ENCODE peak calls at places on chromosomes 6 and 20, in nine cellular contexts. One of them, this sample, is unnamed.
A peak's percentile ranks its signal among the peaks of the same experiment; 100 is the strongest.

GRCh38 chr20:44908987-44909871 is 631 bp upstream of the PABPC1L start:
- DNase-seq in DND-41: no peak
- DNase-seq in SJCRH30: no peak
- DNase-seq in AG10803: no peak
- DNase-seq in aorta: no peak
- DNase-seq in AG09309: no peak
- DNase-seq in cardiac fibroblast: no peak
- DNase-seq in GM06990: no peak
- DNase-seq in brain microvascular endothelial cell: no peak
- DNase-seq in this sample: no peak

GRCh38 chr20:45320948-45321595 is 13.0 kb upstream of the MATN4 start:
- DNase-seq in SJCRH30: no peak
- DNase-seq in AG09309: no peak
- DNase-seq in aorta: no peak
- DNase-seq in DND-41: peak; percentile 61
- DNase-seq in GM06990: peak; percentile 67
- DNase-seq in cardiac fibroblast: no peak
- DNase-seq in brain microvascular endothelial cell: no peak
- DNase-seq in AG10803: no peak
- DNase-seq in this sample: no peak

GRCh38 chr20:62580733-62581132 is 61.6 kb upstream of the SLCO4A1 start:
- DNase-seq in AG10803: no peak
- DNase-seq in AG09309: no peak
- DNase-seq in brain microvascular endothelial cell: no peak
- DNase-seq in DND-41: no peak
- DNase-seq in aorta: no peak
- DNase-seq in cardiac fibroblast: no peak
- DNase-seq in SJCRH30: no peak
- DNase-seq in GM06990: no peak
- DNase-seq in this sample: no peak

GRCh38 chr6:11711994-11712698 is 66.5 kb downstream of the ADTRP start:
- DNase-seq in brain microvascular endothelial cell: no peak
- DNase-seq in DND-41: no peak
- DNase-seq in cardiac fibroblast: no peak
- DNase-seq in SJCRH30: no peak
- DNase-seq in aorta: no peak
- DNase-seq in AG10803: no peak
- DNase-seq in GM06990: peak; percentile 40
- DNase-seq in AG09309: no peak
- DNase-seq in this sample: no peak

GRCh38 chr6:7311920-7312615 is 931 bp downstream of the SSR1 start:
- DNase-seq in brain microvascular endothelial cell: peak; percentile 8
- DNase-seq in aorta: no peak
- DNase-seq in cardiac fibroblast: peak; percentile 53
- DNase-seq in SJCRH30: no peak
- DNase-seq in DND-41: no peak
- DNase-seq in GM06990: no peak
- DNase-seq in AG10803: peak; percentile 47
- DNase-seq in AG09309: no peak
- DNase-seq in this sample: no peak

GRCh38 chr20:50292324-50293243 is 102.0 kb downstream of the CEBPB start:
- DNase-seq in GM06990: no peak
- DNase-seq in aorta: peak; percentile 98
- DNase-seq in AG09309: peak; percentile 94
- DNase-seq in SJCRH30: peak; percentile 86
- DNase-seq in cardiac fibroblast: peak; percentile 95
- DNase-seq in brain microvascular endothelial cell: peak; percentile 82
- DNase-seq in AG10803: peak; percentile 97
- DNase-seq in DND-41: no peak
- DNase-seq in this sample: peak; percentile 78

GRCh38 chr6:151452750-151453427 is 963 bp upstream of the RMND1 start:
- DNase-seq in cardiac fibroblast: peak; percentile 36
- DNase-seq in AG09309: no peak
- DNase-seq in brain microvascular endothelial cell: no peak
- DNase-seq in DND-41: peak; percentile 17
- DNase-seq in aorta: no peak
- DNase-seq in GM06990: no peak
- DNase-seq in SJCRH30: peak; percentile 70
- DNase-seq in AG10803: peak; percentile 15
- DNase-seq in this sample: peak; percentile 23

GRCh38 chr20:49323622-49324238 is 45.9 kb upstream of the ZNFX1 start:
- DNase-seq in DND-41: peak; percentile 82
- DNase-seq in cardiac fibroblast: peak; percentile 92
- DNase-seq in GM06990: no peak
- DNase-seq in aorta: no peak
- DNase-seq in AG09309: peak; percentile 57
- DNase-seq in AG10803: peak; percentile 86
- DNase-seq in SJCRH30: peak; percentile 66
- DNase-seq in brain microvascular endothelial cell: peak; percentile 78
- DNase-seq in this sample: peak; percentile 28

GRCh38 chr6:36735110-36735971 is 37.7 kb downstream of the RAB44 start:
- DNase-seq in cardiac fibroblast: peak; percentile 68
- DNase-seq in DND-41: no peak
- DNase-seq in aorta: peak; percentile 94
- DNase-seq in brain microvascular endothelial cell: peak; percentile 53
- DNase-seq in SJCRH30: no peak
- DNase-seq in GM06990: no peak
- DNase-seq in AG10803: peak; percentile 90
- DNase-seq in AG09309: peak; percentile 91
- DNase-seq in this sample: no peak

GRCh38 chr20:13216533-13216932 is 4.5 kb upstream of the ISM1 start:
- DNase-seq in GM06990: no peak
- DNase-seq in AG09309: no peak
- DNase-seq in SJCRH30: no peak
- DNase-seq in aorta: no peak
- DNase-seq in DND-41: no peak
- DNase-seq in AG10803: no peak
- DNase-seq in cardiac fibroblast: no peak
- DNase-seq in brain microvascular endothelial cell: no peak
- DNase-seq in this sample: no peak

GRCh38 chr6:169589699-169590257 is 112.1 kb downstream of the WDR27 start:
- DNase-seq in aorta: no peak
- DNase-seq in brain microvascular endothelial cell: no peak
- DNase-seq in DND-41: no peak
- DNase-seq in cardiac fibroblast: no peak
- DNase-seq in AG10803: peak; percentile 75
- DNase-seq in SJCRH30: no peak
- DNase-seq in AG09309: no peak
- DNase-seq in GM06990: peak; percentile 32
- DNase-seq in this sample: no peak

GRCh38 chr6:11007715-11008608 is 36.1 kb downstream of the ELOVL2 start:
- DNase-seq in AG09309: peak; percentile 5
- DNase-seq in GM06990: no peak
- DNase-seq in cardiac fibroblast: peak; percentile 52
- DNase-seq in DND-41: no peak
- DNase-seq in SJCRH30: no peak
- DNase-seq in aorta: no peak
- DNase-seq in brain microvascular endothelial cell: peak; percentile 48
- DNase-seq in AG10803: no peak
- DNase-seq in this sample: no peak

GRCh38 chr6:90274481-90275030 is 22.1 kb downstream of the BACH2 start:
- DNase-seq in GM06990: no peak
- DNase-seq in AG10803: no peak
- DNase-seq in cardiac fibroblast: no peak
- DNase-seq in DND-41: peak; percentile 84
- DNase-seq in aorta: no peak
- DNase-seq in AG09309: no peak
- DNase-seq in brain microvascular endothelial cell: no peak
- DNase-seq in SJCRH30: no peak
- DNase-seq in this sample: no peak

GRCh38 chr6:42820509-42821340 is 38.9 kb downstream of the BICRAL start:
- DNase-seq in aorta: no peak
- DNase-seq in GM06990: no peak
- DNase-seq in DND-41: no peak
- DNase-seq in AG10803: peak; percentile 77
- DNase-seq in brain microvascular endothelial cell: no peak
- DNase-seq in cardiac fibroblast: no peak
- DNase-seq in AG09309: no peak
- DNase-seq in SJCRH30: peak; percentile 54
- DNase-seq in this sample: no peak

GRCh38 chr20:38833154-38833856 is 27.8 kb downstream of the PPP1R16B start:
- DNase-seq in DND-41: no peak
- DNase-seq in AG09309: no peak
- DNase-seq in aorta: no peak
- DNase-seq in cardiac fibroblast: no peak
- DNase-seq in SJCRH30: no peak
- DNase-seq in GM06990: no peak
- DNase-seq in brain microvascular endothelial cell: no peak
- DNase-seq in AG10803: no peak
- DNase-seq in this sample: no peak

GRCh38 chr6:74420221-74420620 is 724.2 kb downstream of the CD109 start:
- DNase-seq in AG09309: no peak
- DNase-seq in SJCRH30: no peak
- DNase-seq in brain microvascular endothelial cell: no peak
- DNase-seq in cardiac fibroblast: no peak
- DNase-seq in AG10803: no peak
- DNase-seq in aorta: no peak
- DNase-seq in GM06990: no peak
- DNase-seq in DND-41: no peak
- DNase-seq in this sample: no peak

GRCh38 chr6:155472886-155473285 is 17.2 kb upstream of the NOX3 start:
- DNase-seq in brain microvascular endothelial cell: no peak
- DNase-seq in SJCRH30: no peak
- DNase-seq in DND-41: no peak
- DNase-seq in GM06990: no peak
- DNase-seq in aorta: no peak
- DNase-seq in AG09309: peak; percentile 78
- DNase-seq in AG10803: peak; percentile 66
- DNase-seq in cardiac fibroblast: peak; percentile 72
- DNase-seq in this sample: no peak

GRCh38 chr20:58839474-58839874 is 11.2 kb downstream of the GNAS-AS1 start:
- DNase-seq in SJCRH30: peak; percentile 80
- DNase-seq in AG09309: no peak
- DNase-seq in aorta: peak; percentile 78
- DNase-seq in AG10803: no peak
- DNase-seq in brain microvascular endothelial cell: no peak
- DNase-seq in GM06990: peak; percentile 41
- DNase-seq in DND-41: peak; percentile 52
- DNase-seq in cardiac fibroblast: peak; percentile 26
- DNase-seq in this sample: peak; percentile 72

GRCh38 chr6:55827818-55828522 is 47.4 kb downstream of the BMP5 start:
- DNase-seq in GM06990: no peak
- DNase-seq in DND-41: no peak
- DNase-seq in SJCRH30: no peak
- DNase-seq in aorta: no peak
- DNase-seq in AG10803: no peak
- DNase-seq in brain microvascular endothelial cell: no peak
- DNase-seq in cardiac fibroblast: no peak
- DNase-seq in AG09309: no peak
- DNase-seq in this sample: no peak

GRCh38 chr20:19211252-19211651 is 1.2 kb upstream of the SLC24A3 start:
- DNase-seq in brain microvascular endothelial cell: no peak
- DNase-seq in aorta: no peak
- DNase-seq in cardiac fibroblast: no peak
- DNase-seq in AG10803: no peak
- DNase-seq in SJCRH30: no peak
- DNase-seq in AG09309: no peak
- DNase-seq in DND-41: no peak
- DNase-seq in GM06990: no peak
- DNase-seq in this sample: no peak
- H3K4me3 ChIP-seq in brain microvascular endothelial cell: no peak overlapping the region
- H3K4me3 ChIP-seq in aorta: no peak overlapping the region
- H3K4me3 ChIP-seq in cardiac fibroblast: no peak overlapping the region
- H3K4me3 ChIP-seq in AG10803: no peak overlapping the region
- H3K4me3 ChIP-seq in SJCRH30: peak overlapping the region; percentile 58
- H3K4me3 ChIP-seq in AG09309: no peak overlapping the region
- H3K4me3 ChIP-seq in DND-41: no peak overlapping the region
- H3K4me3 ChIP-seq in GM06990: no peak overlapping the region
- H3K4me3 ChIP-seq in this sample: no peak overlapping the region

GRCh38 chr6:149449831-149450678 is 34.8 kb downstream of the ZC3H12D start:
- DNase-seq in brain microvascular endothelial cell: no peak
- DNase-seq in aorta: peak; percentile 24
- DNase-seq in AG09309: no peak
- DNase-seq in GM06990: no peak
- DNase-seq in SJCRH30: no peak
- DNase-seq in AG10803: no peak
- DNase-seq in cardiac fibroblast: no peak
- DNase-seq in DND-41: no peak
- DNase-seq in this sample: no peak

GRCh38 chr6:149450679-149451360 is 34.0 kb downstream of the ZC3H12D start:
- DNase-seq in cardiac fibroblast: no peak
- DNase-seq in aorta: peak; percentile 84
- DNase-seq in SJCRH30: no peak
- DNase-seq in DND-41: no peak
- DNase-seq in brain microvascular endothelial cell: no peak
- DNase-seq in AG09309: no peak
- DNase-seq in AG10803: no peak
- DNase-seq in GM06990: no peak
- DNase-seq in this sample: no peak

GRCh38 chr6:149452062-149452939 is 32.5 kb downstream of the ZC3H12D start:
- DNase-seq in AG09309: no peak
- DNase-seq in AG10803: no peak
- DNase-seq in SJCRH30: no peak
- DNase-seq in cardiac fibroblast: no peak
- DNase-seq in brain microvascular endothelial cell: no peak
- DNase-seq in DND-41: no peak
- DNase-seq in GM06990: no peak
- DNase-seq in aorta: peak; percentile 65
- DNase-seq in this sample: no peak

GRCh38 chr6:149453597-149454340 is 31.0 kb downstream of the ZC3H12D start:
- DNase-seq in aorta: peak; percentile 51
- DNase-seq in DND-41: no peak
- DNase-seq in AG10803: no peak
- DNase-seq in brain microvascular endothelial cell: no peak
- DNase-seq in cardiac fibroblast: no peak
- DNase-seq in SJCRH30: no peak
- DNase-seq in AG09309: no peak
- DNase-seq in GM06990: no peak
- DNase-seq in this sample: no peak

GRCh38 chr6:149451361-149452061 is 33.3 kb downstream of the ZC3H12D start:
- DNase-seq in AG10803: no peak
- DNase-seq in SJCRH30: no peak
- DNase-seq in GM06990: no peak
- DNase-seq in DND-41: no peak
- DNase-seq in cardiac fibroblast: no peak
- DNase-seq in AG09309: no peak
- DNase-seq in brain microvascular endothelial cell: no peak
- DNase-seq in aorta: peak; percentile 78
- DNase-seq in this sample: no peak
- H3K4me3 ChIP-seq in AG10803: no peak overlapping the region
- H3K4me3 ChIP-seq in SJCRH30: no peak overlapping the region
- H3K4me3 ChIP-seq in GM06990: no peak overlapping the region
- H3K4me3 ChIP-seq in DND-41: no peak overlapping the region
- H3K4me3 ChIP-seq in cardiac fibroblast: no peak overlapping the region
- H3K4me3 ChIP-seq in AG09309: no peak overlapping the region
- H3K4me3 ChIP-seq in brain microvascular endothelial cell: peak overlapping the region; percentile 46
- H3K4me3 ChIP-seq in aorta: peak overlapping the region; percentile 31
- H3K4me3 ChIP-seq in this sample: no peak overlapping the region

GRCh38 chr6:70130865-70131264 is 172.0 kb downstream of the COL9A1 start:
- DNase-seq in GM06990: no peak
- DNase-seq in aorta: no peak
- DNase-seq in DND-41: no peak
- DNase-seq in brain microvascular endothelial cell: no peak
- DNase-seq in cardiac fibroblast: no peak
- DNase-seq in AG10803: no peak
- DNase-seq in AG09309: no peak
- DNase-seq in SJCRH30: no peak
- DNase-seq in this sample: no peak
- H3K4me3 ChIP-seq in GM06990: no peak overlapping the region
- H3K4me3 ChIP-seq in aorta: no peak overlapping the region
- H3K4me3 ChIP-seq in DND-41: no peak overlapping the region
- H3K4me3 ChIP-seq in brain microvascular endothelial cell: no peak overlapping the region
- H3K4me3 ChIP-seq in cardiac fibroblast: no peak overlapping the region
- H3K4me3 ChIP-seq in AG10803: no peak overlapping the region
- H3K4me3 ChIP-seq in AG09309: no peak overlapping the region
- H3K4me3 ChIP-seq in SJCRH30: no peak overlapping the region
- H3K4me3 ChIP-seq in this sample: no peak overlapping the region

GRCh38 chr6:136550330-136551071 is at the start of gene MAP7:
- DNase-seq in AG09309: no peak
- DNase-seq in aorta: peak; percentile 86
- DNase-seq in cardiac fibroblast: peak; percentile 13
- DNase-seq in GM06990: peak; percentile 61
- DNase-seq in DND-41: no peak
- DNase-seq in AG10803: peak; percentile 13
- DNase-seq in SJCRH30: peak; percentile 28
- DNase-seq in brain microvascular endothelial cell: no peak
- DNase-seq in this sample: no peak
- H3K4me3 ChIP-seq in AG09309: peak within 1 kb of the TSS; percentile 52
- H3K4me3 ChIP-seq in aorta: peak within 1 kb of the TSS; percentile 56
- H3K4me3 ChIP-seq in cardiac fibroblast: peak within 1 kb of the TSS; percentile 55
- H3K4me3 ChIP-seq in GM06990: peak within 1 kb of the TSS; percentile 61
- H3K4me3 ChIP-seq in DND-41: no peak within 1 kb of the TSS
- H3K4me3 ChIP-seq in AG10803: peak within 1 kb of the TSS; percentile 60
- H3K4me3 ChIP-seq in SJCRH30: peak within 1 kb of the TSS; percentile 66
- H3K4me3 ChIP-seq in brain microvascular endothelial cell: peak within 1 kb of the TSS; percentile 63
- H3K4me3 ChIP-seq in this sample: peak within 1 kb of the TSS; percentile 56

This sample was measured in SJSA1.